ENCODE peak calls at places on chromosome X, in five cellular contexts. One of them, this sample, is unnamed.
A peak's percentile ranks its signal among the peaks of the same experiment; 100 is the strongest.

GRCh38 chrX:41302293-41302868 is 31.6 kb upstream of the DDX3X start:
- DNase-seq in trophoblast cell: peak; percentile 56
- DNase-seq in mesenchymal stem cell: peak; percentile 22
- DNase-seq in H9: no peak
- DNase-seq in IMR-90: no peak
- DNase-seq in this sample: no peak

GRCh38 chrX:13131511-13132137 is 87.2 kb upstream of the FAM9C start:
- DNase-seq in H9: peak; percentile 36
- DNase-seq in IMR-90: no peak
- DNase-seq in mesenchymal stem cell: peak; percentile 79
- DNase-seq in trophoblast cell: no peak
- DNase-seq in this sample: no peak

GRCh38 chrX:133749951-133750350 is 235.4 kb downstream of the GPC3 start:
- DNase-seq in trophoblast cell: no peak
- DNase-seq in IMR-90: no peak
- DNase-seq in mesenchymal stem cell: no peak
- DNase-seq in H9: no peak
- DNase-seq in this sample: no peak

GRCh38 chrX:41922694-41923171 is 621 bp downstream of the CASK start:
- DNase-seq in mesenchymal stem cell: peak; percentile 33
- DNase-seq in IMR-90: no peak
- DNase-seq in H9: peak; percentile 42
- DNase-seq in trophoblast cell: peak; percentile 10
- DNase-seq in this sample: no peak

GRCh38 chrX:57607295-57608187 is 15.7 kb downstream of the ZXDB start:
- DNase-seq in IMR-90: no peak
- DNase-seq in mesenchymal stem cell: no peak
- DNase-seq in H9: no peak
- DNase-seq in trophoblast cell: no peak
- DNase-seq in this sample: no peak

GRCh38 chrX:18895157-18895952 is 88.6 kb downstream of the PHKA2 start:
- DNase-seq in H9: peak; percentile 24
- DNase-seq in IMR-90: peak; percentile 37
- DNase-seq in trophoblast cell: peak; percentile 56
- DNase-seq in mesenchymal stem cell: no peak
- DNase-seq in this sample: no peak

GRCh38 chrX:155767101-155767878 is 113.9 kb upstream of the VAMP7 start:
- DNase-seq in H9: peak; percentile 74
- DNase-seq in trophoblast cell: peak; percentile 58
- DNase-seq in IMR-90: peak; percentile 74
- DNase-seq in mesenchymal stem cell: peak; percentile 89
- DNase-seq in this sample: peak; percentile 54

GRCh38 chrX:39577206-39577605 is 520.6 kb downstream of the BCOR start:
- DNase-seq in IMR-90: no peak
- DNase-seq in H9: no peak
- DNase-seq in trophoblast cell: no peak
- DNase-seq in mesenchymal stem cell: peak; percentile 39
- DNase-seq in this sample: no peak

GRCh38 chrX:45851434-45851991 is 650.8 kb upstream of the DIPK2B start:
- DNase-seq in IMR-90: no peak
- DNase-seq in mesenchymal stem cell: peak; percentile 22
- DNase-seq in H9: peak; percentile 82
- DNase-seq in trophoblast cell: peak; percentile 15
- DNase-seq in this sample: no peak

GRCh38 chrX:47366051-47366722 is 4.2 kb upstream of the ZNF157 start:
- DNase-seq in mesenchymal stem cell: peak; percentile 70
- DNase-seq in trophoblast cell: peak; percentile 64
- DNase-seq in H9: peak; percentile 80
- DNase-seq in IMR-90: peak; percentile 57
- DNase-seq in this sample: peak; percentile 54

GRCh38 chrX:54419559-54420302 is 20.5 kb upstream of the TSR2 start:
- DNase-seq in mesenchymal stem cell: no peak
- DNase-seq in IMR-90: no peak
- DNase-seq in trophoblast cell: no peak
- DNase-seq in H9: no peak
- DNase-seq in this sample: no peak

GRCh38 chrX:119410027-119410819 is 11.1 kb downstream of the SLC25A43 start:
- DNase-seq in IMR-90: peak; percentile 69
- DNase-seq in mesenchymal stem cell: peak; percentile 51
- DNase-seq in trophoblast cell: peak; percentile 75
- DNase-seq in H9: no peak
- DNase-seq in this sample: no peak

GRCh38 chrX:114581528-114582263 is 2.2 kb upstream of the HTR2C start:
- DNase-seq in mesenchymal stem cell: peak; percentile 2
- DNase-seq in IMR-90: no peak
- DNase-seq in H9: peak; percentile 78
- DNase-seq in trophoblast cell: no peak
- DNase-seq in this sample: peak; percentile 24

GRCh38 chrX:103629295-103630170 is 758 bp downstream of the TCEAL1 start:
- DNase-seq in IMR-90: peak; percentile 67
- DNase-seq in H9: peak; percentile 90
- DNase-seq in trophoblast cell: peak; percentile 38
- DNase-seq in mesenchymal stem cell: peak; percentile 76
- DNase-seq in this sample: peak; percentile 51

GRCh38 chrX:125681507-125681906 is 361.8 kb downstream of the TEX13C start:
- DNase-seq in IMR-90: no peak
- DNase-seq in H9: no peak
- DNase-seq in trophoblast cell: no peak
- DNase-seq in mesenchymal stem cell: no peak
- DNase-seq in this sample: no peak

GRCh38 chrX:997631-998137 is 214.8 kb downstream of the CRLF2 start:
- DNase-seq in H9: peak; percentile 75
- DNase-seq in mesenchymal stem cell: no peak
- DNase-seq in trophoblast cell: no peak
- DNase-seq in IMR-90: no peak
- DNase-seq in this sample: peak; percentile 56

GRCh38 chrX:107447642-107448041 is 1.8 kb upstream of the FRMPD3 start:
- DNase-seq in IMR-90: no peak
- DNase-seq in trophoblast cell: no peak
- DNase-seq in mesenchymal stem cell: no peak
- DNase-seq in H9: no peak
- DNase-seq in this sample: no peak

GRCh38 chrX:79268788-79269187 is 98.3 kb downstream of the ITM2A start:
- DNase-seq in mesenchymal stem cell: no peak
- DNase-seq in trophoblast cell: no peak
- DNase-seq in H9: no peak
- DNase-seq in IMR-90: no peak
- DNase-seq in this sample: no peak

GRCh38 chrX:65601530-65602281 is 65.7 kb upstream of the MSN start:
- DNase-seq in trophoblast cell: peak; percentile 5
- DNase-seq in H9: no peak
- DNase-seq in mesenchymal stem cell: peak; percentile 89
- DNase-seq in IMR-90: peak; percentile 88
- DNase-seq in this sample: no peak

GRCh38 chrX:64204252-64204651 is 1.3 kb downstream of the AMER1 start:
- DNase-seq in trophoblast cell: no peak
- DNase-seq in IMR-90: peak; percentile 1
- DNase-seq in H9: peak; percentile 27
- DNase-seq in mesenchymal stem cell: peak; percentile 2
- DNase-seq in this sample: no peak
- H3K27ac ChIP-seq in trophoblast cell: no peak overlapping the region
- H3K27ac ChIP-seq in IMR-90: peak overlapping the region; percentile 77
- H3K27ac ChIP-seq in H9: no peak overlapping the region
- H3K27ac ChIP-seq in mesenchymal stem cell: no peak overlapping the region
- H3K27ac ChIP-seq in this sample: no peak overlapping the region

DNA sequence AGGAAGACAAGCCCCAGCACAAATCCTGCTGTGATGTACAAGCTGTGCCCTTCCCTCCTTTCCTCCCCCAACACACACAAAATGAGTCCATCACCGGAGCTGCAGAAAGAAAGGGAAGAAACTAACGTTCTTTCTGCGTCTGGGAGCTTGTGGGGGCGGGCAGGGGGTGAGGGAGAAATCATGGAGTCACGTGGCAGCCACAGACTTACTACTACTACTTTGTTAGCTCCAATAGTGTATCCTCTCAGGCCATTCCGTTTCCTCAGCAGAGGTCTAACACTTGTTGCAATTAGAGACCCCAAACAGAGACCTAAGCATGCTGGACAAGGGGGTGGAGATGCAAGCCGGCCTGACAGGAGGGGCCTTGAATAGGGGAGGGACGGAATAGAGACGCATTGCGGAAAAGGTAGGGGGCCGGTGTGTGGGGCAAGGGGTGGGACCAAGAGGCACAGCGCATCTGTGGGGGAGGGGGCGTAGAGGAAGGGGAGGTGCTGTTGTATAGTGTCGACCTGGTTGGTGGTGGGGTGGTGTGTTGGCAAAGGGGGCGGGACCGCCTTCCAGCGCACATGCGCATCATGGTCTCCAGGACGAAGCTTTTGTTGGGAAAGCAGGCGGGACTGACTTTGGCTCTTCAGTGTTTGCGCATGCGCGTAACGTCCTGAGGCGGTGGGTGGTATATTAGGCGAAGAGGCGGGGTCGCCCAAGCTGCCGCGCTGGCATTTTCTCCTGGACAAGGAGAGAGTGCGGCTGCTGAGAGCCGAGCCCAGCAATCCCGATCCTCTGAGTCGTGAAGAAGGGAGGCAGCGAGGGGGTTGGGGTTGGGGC is at the start of gene MAGED1:
- DNase-seq in IMR-90: peak; percentile 95
- DNase-seq in H9: peak; percentile 97
- DNase-seq in mesenchymal stem cell: peak; percentile 94
- DNase-seq in trophoblast cell: peak; percentile 92
- DNase-seq in this sample: peak; percentile 93
- H3K14ac ChIP-seq in IMR-90: peak within 1 kb of the TSS; percentile 92
- H3K14ac ChIP-seq in H9: no peak within 1 kb of the TSS
- H3K14ac ChIP-seq in mesenchymal stem cell: peak within 1 kb of the TSS; percentile 81
- H3K14ac ChIP-seq in trophoblast cell: peak within 1 kb of the TSS; percentile 89
- H3K14ac ChIP-seq in this sample: no peak within 1 kb of the TSS

DNA sequence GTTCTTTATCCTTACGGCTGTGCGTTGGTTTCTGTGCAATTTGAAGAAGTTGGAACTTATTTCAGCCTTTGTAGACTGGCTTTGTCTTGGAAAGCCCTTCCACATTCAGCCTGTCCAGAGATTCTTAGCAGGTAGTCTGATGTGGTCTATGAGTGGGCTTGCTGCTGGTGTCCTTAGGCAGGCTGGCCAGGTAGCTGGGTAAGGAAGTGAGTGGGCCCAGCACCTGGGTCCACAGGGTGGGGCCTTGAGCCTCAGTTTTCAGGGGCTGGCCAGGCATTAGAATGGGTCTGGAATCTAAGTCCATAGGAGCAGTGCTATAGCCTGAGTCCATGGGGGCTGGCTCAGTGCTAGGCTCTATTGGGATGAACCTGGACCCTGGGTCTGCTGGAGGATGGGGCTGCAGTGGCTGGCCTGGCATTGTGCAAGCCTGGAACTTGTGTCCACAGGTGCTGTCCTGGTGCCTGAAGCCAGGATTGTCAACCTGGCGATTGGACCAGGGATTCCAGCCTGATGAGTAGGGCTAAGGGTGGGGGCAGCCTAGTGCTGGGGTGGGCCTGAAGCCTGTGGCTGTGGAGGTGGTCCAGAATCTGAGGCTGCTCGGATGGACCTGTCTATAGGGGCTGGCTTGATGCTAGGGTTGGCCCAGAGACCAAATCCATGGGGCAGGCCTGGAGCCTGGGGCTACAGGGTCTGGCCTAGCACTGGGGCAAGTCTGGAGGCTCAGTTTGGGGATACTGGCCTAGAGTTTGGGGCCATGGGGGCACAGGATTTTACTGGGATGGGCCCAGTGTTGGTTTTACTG is 152.5 kb downstream of the STAG2 start:
- DNase-seq in H9: peak; percentile 26
- DNase-seq in mesenchymal stem cell: no peak
- DNase-seq in trophoblast cell: no peak
- DNase-seq in IMR-90: no peak
- DNase-seq in this sample: no peak
- H2AK5ac ChIP-seq in H9: no peak overlapping the region
- H2AK5ac ChIP-seq in mesenchymal stem cell: no peak overlapping the region
- H2AK5ac ChIP-seq in trophoblast cell: no peak overlapping the region
- H2AK5ac ChIP-seq in IMR-90: no peak overlapping the region
- H2AK5ac ChIP-seq in this sample: no peak overlapping the region

GRCh38 chrX:153499876-153500275 is 5.1 kb downstream of the BGN start:
- DNase-seq in IMR-90: no peak
- DNase-seq in mesenchymal stem cell: no peak
- DNase-seq in H9: no peak
- DNase-seq in trophoblast cell: no peak
- DNase-seq in this sample: no peak

GRCh38 chrX:153500676-153501280 is 6.0 kb downstream of the BGN start:
- DNase-seq in trophoblast cell: no peak
- DNase-seq in H9: no peak
- DNase-seq in mesenchymal stem cell: no peak
- DNase-seq in IMR-90: no peak
- DNase-seq in this sample: no peak

GRCh38 chrX:153502131-153502530 is 7.4 kb downstream of the BGN start:
- DNase-seq in IMR-90: no peak
- DNase-seq in trophoblast cell: no peak
- DNase-seq in H9: no peak
- DNase-seq in mesenchymal stem cell: no peak
- DNase-seq in this sample: no peak

GRCh38 chrX:153502796-153503195 is 8.0 kb downstream of the BGN start:
- DNase-seq in H9: no peak
- DNase-seq in mesenchymal stem cell: no peak
- DNase-seq in IMR-90: no peak
- DNase-seq in trophoblast cell: no peak
- DNase-seq in this sample: no peak

DNA sequence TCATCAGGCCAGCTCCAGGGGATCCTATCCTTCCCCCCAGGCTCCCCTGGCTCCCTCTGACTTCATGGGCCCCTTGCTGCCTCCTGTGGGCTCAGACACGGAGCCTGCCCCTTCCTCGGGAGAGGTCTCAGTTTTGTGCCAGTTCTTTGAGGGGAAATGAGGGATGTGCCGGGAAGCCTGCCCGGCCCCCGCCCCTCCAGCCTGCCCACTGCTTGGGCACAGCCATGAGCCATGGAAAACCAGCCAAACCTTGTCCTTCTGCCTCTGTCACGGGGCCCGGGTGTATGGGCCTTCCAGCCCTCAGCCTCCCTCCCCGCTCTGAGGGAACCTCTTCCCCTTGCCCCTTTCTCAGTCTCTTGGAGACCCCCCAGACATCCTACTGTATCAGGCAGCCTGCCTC is 6.8 kb downstream of the BGN start:
- DNase-seq in IMR-90: no peak
- DNase-seq in H9: no peak
- DNase-seq in mesenchymal stem cell: no peak
- DNase-seq in trophoblast cell: no peak
- DNase-seq in this sample: no peak
- H3K27ac ChIP-seq in IMR-90: no peak overlapping the region
- H3K27ac ChIP-seq in H9: no peak overlapping the region
- H3K27ac ChIP-seq in mesenchymal stem cell: no peak overlapping the region
- H3K27ac ChIP-seq in trophoblast cell: no peak overlapping the region
- H3K27ac ChIP-seq in this sample: no peak overlapping the region

DNA sequence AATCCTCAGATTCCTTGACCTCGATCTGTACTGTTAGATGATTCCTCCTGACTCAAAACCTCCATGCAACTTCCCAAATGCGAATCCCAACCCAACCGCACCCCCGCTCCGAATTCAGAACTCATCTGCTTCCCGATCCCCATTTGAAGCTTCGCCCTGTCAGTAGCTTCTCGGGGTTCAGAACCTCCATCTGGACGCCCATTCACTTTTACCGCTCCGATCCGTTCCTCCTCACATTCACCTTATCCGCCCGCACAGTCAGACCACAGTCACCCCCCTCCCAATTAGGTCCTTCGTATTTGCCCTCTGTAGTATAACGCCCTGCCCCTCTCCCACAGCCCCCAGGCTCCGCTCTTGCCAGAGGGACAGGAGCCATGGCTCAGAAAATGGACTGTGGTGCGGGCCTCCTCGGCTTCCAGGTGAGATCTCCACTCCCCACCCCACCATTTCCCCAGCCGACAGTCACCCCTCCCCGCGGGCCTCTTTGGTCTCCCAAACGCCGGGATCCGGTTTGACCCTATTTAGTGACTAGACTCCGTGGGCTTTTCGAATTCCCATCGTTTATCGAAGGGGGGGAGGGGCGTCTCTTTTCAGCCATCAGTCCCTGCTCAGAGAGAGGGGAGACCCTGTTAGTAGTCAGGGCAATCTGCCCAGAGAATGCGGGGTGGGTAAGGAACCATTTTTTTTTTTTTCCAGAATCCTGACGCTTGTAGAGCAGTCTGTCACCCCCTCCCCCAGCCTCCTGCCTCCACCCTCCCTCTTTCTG is 691 bp downstream of the MAGED1 start:
- DNase-seq in mesenchymal stem cell: peak; percentile 28
- DNase-seq in H9: no peak
- DNase-seq in trophoblast cell: peak; percentile 46
- DNase-seq in IMR-90: peak; percentile 11
- DNase-seq in this sample: peak; percentile 23
- H3K14ac ChIP-seq in mesenchymal stem cell: peak overlapping the region; percentile 81
- H3K14ac ChIP-seq in H9: no peak overlapping the region
- H3K14ac ChIP-seq in trophoblast cell: peak overlapping the region; percentile 89
- H3K14ac ChIP-seq in IMR-90: peak overlapping the region; percentile 92
- H3K14ac ChIP-seq in this sample: no peak overlapping the region

This sample was measured in neuronal stem cell.